ENCODE peak calls at places on chromosomes 3 and 15, in nine cellular contexts. N, A, J, B, H, O, G, E and U are unnamed samples.

GRCh38 chr3:125436921-125437320 is 61.8 kb upstream of the ZNF148 start:
- DNase-seq in O (no peak), N (no peak), G (no peak), E (no peak), H (no peak), B (no peak), A (no peak), J (no peak), U (no peak)

GRCh38 chr3:56962200-56962599 is 98.3 kb upstream of the SPATA12 start:
- DNase-seq in J (no peak), E (peak), N (no peak), A (no peak), H (no peak), B (no peak), O (no peak), G (peak), U (no peak)

GRCh38 chr3:38000965-38001455 is 10.4 kb downstream of the VILL start:
- DNase-seq in A (no peak), O (no peak), H (no peak), J (no peak), B (no peak), E (no peak), N (no peak), G (no peak), U (no peak)

GRCh38 chr3:40780341-40780800 is 255.6 kb downstream of the ZNF621 start:
- DNase-seq in A (peak), N (no peak), H (no peak), B (peak), E (no peak), G (peak), J (no peak), O (peak), U (no peak)

GRCh38 chr3:186938716-186939115 is 8.4 kb downstream of the ST6GAL1 start:
- DNase-seq in E (no peak), H (no peak), A (no peak), O (peak), B (no peak), N (no peak), G (no peak), J (no peak), U (peak)

GRCh38 chr15:60155661-60156060 is 151.6 kb downstream of the FOXB1 start:
- DNase-seq in N (no peak), H (no peak), B (peak), E (no peak), O (peak), A (no peak), J (no peak), G (no peak), U (no peak)

GRCh38 chr3:188001052-188001567 is 152.8 kb upstream of the LPP start:
- DNase-seq in O (no peak), A (no peak), E (no peak), J (no peak), N (no peak), G (peak), B (no peak), H (no peak), U (no peak)

GRCh38 chr3:45795882-45796765 is at the start of gene SLC6A20:
- DNase-seq in O (peak), N (no peak), E (peak), J (no peak), H (no peak), B (peak), G (no peak), A (no peak), U (no peak)

GRCh38 chr3:56883828-56884227 is 82.1 kb upstream of the ARHGEF3 start:
- DNase-seq in J (no peak), H (no peak), A (no peak), B (no peak), G (no peak), N (no peak), O (no peak), E (no peak), U (no peak)

GRCh38 chr15:56719021-56719612 is 14.2 kb downstream of the ZNF280D start:
- DNase-seq in N (no peak), A (no peak), E (no peak), O (no peak), B (no peak), J (no peak), H (no peak), G (no peak), U (no peak)

GRCh38 chr15:42591238-42591936 is 16.0 kb downstream of the STARD9 start:
- DNase-seq in O (peak), A (no peak), E (no peak), J (no peak), H (no peak), B (no peak), N (peak), G (no peak), U (peak)

GRCh38 chr3:150469031-150469930 is 61.2 kb downstream of the TSC22D2 start:
- DNase-seq in O (peak), B (peak), A (peak), G (no peak), H (no peak), J (no peak), E (no peak), N (peak), U (peak)

GRCh38 chr15:59376735-59377134 is 4.1 kb upstream of the MYO1E start:
- DNase-seq in H (no peak), O (peak), A (no peak), E (no peak), G (peak), N (no peak), B (no peak), J (no peak), U (no peak)

GRCh38 chr3:150038830-150039229 is 68.1 kb upstream of the PFN2 start:
- DNase-seq in J (no peak), H (no peak), A (no peak), E (no peak), N (no peak), G (no peak), O (peak), B (peak), U (no peak)

GRCh38 chr3:141793476-141794260 is 30.5 kb downstream of the GRK7 start:
- DNase-seq in B (no peak), A (no peak), G (no peak), H (no peak), O (no peak), J (no peak), E (peak), N (no peak), U (no peak)

GRCh38 chr15:89772933-89773583 is 3.1 kb upstream of the MESP2 start:
- DNase-seq in N (no peak), J (no peak), G (no peak), E (no peak), A (no peak), H (no peak), B (no peak), O (no peak), U (no peak)

GRCh38 chr3:183370391-183370790 is 58.0 kb downstream of the MCF2L2 start:
- DNase-seq in E (no peak), O (no peak), B (no peak), A (no peak), N (no peak), G (no peak), H (no peak), J (no peak), U (no peak)

GRCh38 chr3:171901615-171902312 is 58.6 kb downstream of the TMEM212 start:
- DNase-seq in O (no peak), J (no peak), E (no peak), B (no peak), N (no peak), G (no peak), H (no peak), A (no peak), U (no peak)

GRCh38 chr3:182078314-182078713 is 366.6 kb downstream of the SOX2 start:
- DNase-seq in G (no peak), E (no peak), B (no peak), O (peak), N (no peak), H (no peak), A (no peak), J (no peak), U (peak)

GRCh38 chr3:83002869-83003445 is 1241.5 kb upstream of the GBE1 start:
- DNase-seq in E (no peak), B (no peak), A (no peak), J (no peak), N (no peak), G (peak), H (no peak), O (no peak), U (no peak)

GRCh38 chr3:112302061-112302830 is 8.2 kb upstream of the SLC9C1 start:
- DNase-seq in B (no peak), H (no peak), O (no peak), N (no peak), G (no peak), J (no peak), E (no peak), A (no peak), U (no peak)

GRCh38 chr3:38834717-38835116 is 18.7 kb upstream of the SCN10A start:
- DNase-seq in B (no peak), O (no peak), J (no peak), N (no peak), G (no peak), A (no peak), H (no peak), E (no peak), U (no peak)

GRCh38 chr3:30554317-30554690 is 52.1 kb upstream of the TGFBR2 start:
- DNase-seq in N (no peak), O (peak), B (peak), J (no peak), E (no peak), G (no peak), A (no peak), H (no peak), U (peak)

GRCh38 chr15:42012937-42013482 is 7.8 kb downstream of the PLA2G4E start:
- DNase-seq in B (no peak), N (no peak), O (no peak), G (no peak), A (no peak), H (no peak), E (no peak), J (no peak), U (no peak)

GRCh38 chr15:69652906-69653305 is 200.3 kb downstream of the RPLP1 start:
- DNase-seq in A (no peak), N (no peak), E (no peak), H (no peak), J (no peak), O (no peak), B (no peak), G (no peak), U (no peak)

GRCh38 chr3:69411331-69411730 is 25.4 kb upstream of the FRMD4B start:
- DNase-seq in N (peak), J (no peak), G (no peak), O (peak), A (no peak), H (no peak), E (no peak), B (peak), U (no peak)

GRCh38 chr3:100662113-100662823 is 47.0 kb upstream of the TFG start:
- DNase-seq in B (no peak), E (no peak), O (no peak), J (no peak), N (no peak), H (no peak), A (no peak), G (no peak), U (no peak)

GRCh38 chr3:11721114-11721440 is 77.4 kb upstream of the VGLL4 start:
- DNase-seq in G (no peak), A (no peak), E (no peak), N (no peak), H (no peak), B (no peak), O (peak), J (no peak), U (no peak)

GRCh38 chr3:42102569-42102968 is 11.4 kb downstream of the TRAK1 start:
- DNase-seq in G (no peak), O (no peak), E (no peak), H (no peak), J (no peak), N (no peak), A (no peak), B (no peak), U (no peak)

GRCh38 chr3:32120480-32120879 is 14.1 kb downstream of the GPD1L start:
- DNase-seq in G (no peak), N (no peak), B (no peak), A (no peak), J (no peak), O (peak), E (no peak), H (no peak), U (no peak)

GRCh38 chr15:48433226-48433886 is 102.1 kb downstream of the DUT start:
- DNase-seq in B (peak), N (no peak), O (peak), E (no peak), A (no peak), J (no peak), G (no peak), H (no peak), U (no peak)

GRCh38 chr3:35772364-35773009 is 133.2 kb downstream of the ARPP21 start:
- DNase-seq in H (no peak), E (no peak), G (peak), B (no peak), O (no peak), A (no peak), N (no peak), J (no peak), U (no peak)

GRCh38 chr3:105555206-105555605 is 188.5 kb downstream of the ALCAM start:
- DNase-seq in H (no peak), J (no peak), O (no peak), N (no peak), G (no peak), B (no peak), E (no peak), A (no peak), U (no peak)

GRCh38 chr3:71582612-71583568 is 638 bp downstream of the FOXP1 start:
- DNase-seq in H (no peak), N (no peak), A (peak), J (peak), E (peak), O (peak), B (peak), G (peak), U (peak)

GRCh38 chr3:149638401-149639092 is 19.3 kb downstream of the WWTR1 start:
- DNase-seq in N (no peak), E (no peak), A (no peak), H (no peak), B (peak), J (no peak), O (peak), G (peak), U (no peak)

GRCh38 chr15:82680200-82681102 is 29.2 kb downstream of the AP3B2 start:
- DNase-seq in G (peak), A (no peak), E (peak), J (peak), B (no peak), H (peak), O (peak), N (no peak), U (no peak)

GRCh38 chr15:31162721-31163510 is 61.4 kb upstream of the TRPM1 start:
- DNase-seq in H (no peak), E (no peak), O (no peak), B (no peak), A (no peak), G (no peak), J (no peak), N (no peak), U (no peak)

GRCh38 chr3:39501982-39502837 is 34.7 kb downstream of the MOBP start:
- DNase-seq in O (peak), A (no peak), H (no peak), N (no peak), G (no peak), E (no peak), B (peak), J (no peak), U (no peak)